ENCODE peak calls at places on chromosome 9, in seven cellular contexts. D is keratinocyte, M is cardiac muscle cell, J is uterus, N is thoracic aorta, E is coronary artery, X is colonic mucosa. P is an unnamed sample.

GRCh38 chr9:13705356-13705755 is 425.9 kb upstream of the MPDZ start:
- DNase-seq in D (no peak), M (peak), J (no peak), N (no peak), E (no peak), X (no peak), P (no peak)

GRCh38 chr9:5389109-5389732 is 48.5 kb downstream of the PLGRKT start:
- DNase-seq in D (peak), M (peak), J (no peak), N (no peak), E (no peak), X (no peak), P (peak)

GRCh38 chr9:90872835-90873294 is 71.2 kb downstream of the SYK start:
- DNase-seq in D (no peak), M (no peak), J (no peak), N (no peak), E (no peak), X (no peak), P (no peak)

GRCh38 chr9:114250235-114250568 is 72.7 kb upstream of the ORM1 start:
- DNase-seq in D (no peak), M (peak), J (peak), N (peak), E (peak), X (peak), P (no peak)

GRCh38 chr9:113941056-113941455 is 64.9 kb downstream of the ZNF618 start:
- DNase-seq in D (no peak), M (peak), J (no peak), N (no peak), E (no peak), X (no peak), P (no peak)

GRCh38 chr9:15961217-15961616 is 408.4 kb downstream of the CCDC171 start:
- DNase-seq in D (no peak), M (peak), J (no peak), N (no peak), E (no peak), X (no peak), P (no peak)

GRCh38 chr9:119709431-119709830 is 340.2 kb upstream of the BRINP1 start:
- DNase-seq in D (no peak), M (no peak), J (no peak), N (no peak), E (no peak), X (no peak), P (no peak)

GRCh38 chr9:87620727-87621322 is 105.1 kb upstream of the CTSL start:
- DNase-seq in D (no peak), M (no peak), J (no peak), N (no peak), E (peak), X (no peak), P (no peak)

DNA sequence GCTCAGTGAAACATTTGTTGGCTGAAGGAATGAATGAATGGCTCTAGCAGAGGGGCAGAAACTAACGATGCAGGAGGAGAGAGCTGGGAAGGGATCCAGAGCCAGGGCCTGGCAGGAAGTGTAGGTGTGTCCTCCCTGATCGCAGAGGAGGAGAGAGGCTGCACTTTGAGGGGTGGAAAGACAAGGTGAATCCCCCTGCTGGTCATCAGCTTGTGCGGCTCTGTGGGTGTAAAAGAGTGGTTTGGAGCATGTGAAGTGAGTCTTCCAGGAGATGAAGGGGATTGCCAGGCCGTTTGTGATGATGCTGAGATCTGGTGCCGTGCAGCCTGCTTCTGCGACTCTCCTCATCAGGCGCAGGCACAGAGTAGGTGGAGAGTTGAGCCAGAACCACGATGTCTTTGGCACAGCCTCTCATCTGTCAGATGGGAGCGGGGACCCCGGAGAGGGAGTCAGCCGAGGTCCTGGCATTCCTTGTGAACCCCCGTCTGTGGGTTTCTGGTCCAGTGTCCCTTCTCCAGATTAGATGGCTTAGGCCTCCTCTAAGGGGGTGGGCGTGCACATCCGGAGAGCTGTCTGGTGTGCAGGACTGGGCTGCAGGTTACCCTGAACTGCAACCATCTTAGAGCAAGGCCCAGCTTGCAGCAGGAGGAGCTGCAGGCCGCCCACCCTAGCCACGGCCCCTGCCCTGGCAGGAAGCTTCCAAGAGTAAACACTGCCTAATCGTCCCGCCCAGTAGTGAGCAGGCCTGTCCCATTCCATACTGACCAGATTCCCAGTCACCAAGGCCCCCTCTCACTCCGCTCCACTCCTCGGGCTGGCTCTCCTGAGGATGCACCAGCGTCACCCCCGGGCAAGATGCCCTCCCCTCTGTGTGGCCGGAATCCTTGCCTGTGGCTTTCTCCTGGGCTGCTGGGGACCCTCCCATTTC is at the start of gene ADAMTS13:
- DNase-seq in D (no peak), M (no peak), J (no peak), N (no peak), E (no peak), X (no peak), P (no peak)
- TF ChIP-seq CTCF in D (peak), M (peak), J (no peak), N (no peak), E (no peak), X (no peak), P (no peak)

DNA sequence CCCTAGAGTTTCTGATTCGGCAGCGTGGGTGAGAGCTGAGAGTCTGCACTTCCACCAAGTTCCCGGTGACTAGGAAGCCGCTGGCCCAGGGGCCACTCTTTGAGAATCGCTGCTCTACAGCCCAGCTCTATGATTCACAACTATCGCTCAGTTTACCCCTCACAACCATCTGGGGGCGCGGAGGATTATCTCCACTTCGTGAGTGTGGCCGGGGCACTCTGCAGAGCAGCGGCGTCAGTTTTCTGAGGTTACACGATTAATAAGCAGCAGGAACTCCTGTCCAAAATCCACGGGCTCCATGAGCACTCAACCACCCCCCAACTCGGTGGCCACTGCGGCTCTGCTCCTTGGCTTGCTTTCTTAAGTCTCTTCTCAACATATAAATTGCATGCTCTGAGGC is 19.3 kb downstream of the CORO2A start:
- DNase-seq in D (no peak), M (no peak), J (no peak), N (no peak), E (no peak), X (no peak), P (no peak)
- H3K27ac ChIP-seq in D (no peak), M (no peak), J (no peak), N (no peak), E (no peak), X (no peak), P (peak)

DNA sequence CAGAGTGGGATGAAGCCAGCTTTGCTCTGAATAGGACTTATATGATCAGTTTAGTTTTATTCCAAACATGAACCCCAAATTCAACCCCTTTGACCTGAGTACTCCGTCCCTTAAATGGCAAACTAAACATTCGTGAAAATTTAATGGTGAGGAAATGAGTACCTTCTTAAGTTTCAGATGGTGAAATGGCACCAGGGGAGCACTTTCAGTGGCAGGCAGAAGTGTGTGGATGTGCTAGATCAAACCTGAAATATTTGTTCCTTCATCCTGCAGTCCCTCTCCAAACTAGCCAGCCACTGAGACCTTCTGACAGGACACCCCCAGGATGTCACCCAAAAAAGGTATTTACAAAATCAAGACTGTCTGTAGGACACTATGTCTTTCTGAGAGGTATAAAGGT is 126.9 kb downstream of the TMC1 start:
- DNase-seq in D (no peak), M (no peak), J (no peak), N (no peak), E (no peak), X (no peak), P (no peak)
- TF ChIP-seq CTCF in D (no peak), M (no peak), J (no peak), N (no peak), E (no peak), X (no peak), P (no peak)

GRCh38 chr9:125203259-125203658 is 2.9 kb downstream of the RABEPK start:
- DNase-seq in D (no peak), M (no peak), J (no peak), N (no peak), E (no peak), X (no peak), P (no peak)
- H3K27ac ChIP-seq in D (no peak), M (no peak), J (no peak), N (no peak), E (no peak), X (no peak), P (no peak)

DNA sequence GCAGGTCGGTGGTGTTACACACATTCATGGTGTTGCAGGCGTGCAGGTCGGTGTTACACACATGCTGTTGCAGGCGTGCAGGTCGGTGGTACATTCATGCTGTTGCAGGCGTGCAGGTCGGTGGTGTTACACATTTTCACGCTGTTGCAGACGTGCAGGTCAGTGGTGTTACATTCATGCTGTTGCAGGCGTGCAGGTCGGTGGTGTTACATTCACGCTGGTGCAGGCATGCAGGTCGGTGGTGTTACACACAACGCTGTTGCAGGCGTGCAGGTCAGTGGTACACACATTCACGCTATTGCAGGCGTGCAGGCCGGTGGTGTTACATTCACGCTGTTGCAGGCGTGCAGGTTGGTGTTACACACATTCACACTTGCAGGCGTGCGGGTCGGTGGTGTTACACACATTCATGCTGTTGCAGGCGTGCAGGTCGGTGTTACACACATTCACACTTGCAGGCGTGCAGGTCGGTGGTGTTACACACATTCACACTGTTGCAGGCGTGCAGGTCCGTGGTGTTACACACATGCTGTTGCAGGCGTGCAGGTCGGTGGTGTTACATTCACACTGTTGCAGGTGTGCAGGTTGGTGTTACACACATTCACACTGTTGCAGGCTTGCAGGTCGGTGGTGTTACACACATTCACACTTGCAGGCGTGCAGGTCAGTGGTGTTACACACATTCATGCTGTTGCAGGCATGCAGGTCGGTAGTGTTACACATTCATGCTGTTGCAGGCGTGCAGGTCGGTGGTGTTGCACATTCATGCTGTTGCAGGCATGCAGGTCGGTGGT is 11.1 kb downstream of the DPP7 start:
- DNase-seq in D (no peak), M (no peak), J (no peak), N (no peak), E (peak), X (no peak), P (no peak)
- TF ChIP-seq CTCF in D (no peak), M (no peak), J (no peak), N (no peak), E (no peak), X (no peak), P (no peak)

GRCh38 chr9:106890621-106891020 is 27.7 kb downstream of the ZNF462 start:
- DNase-seq in D (no peak), M (peak), J (no peak), N (no peak), E (no peak), X (no peak), P (no peak)

GRCh38 chr9:106892632-106893031 is 29.7 kb downstream of the ZNF462 start:
- DNase-seq in D (peak), M (peak), J (peak), N (no peak), E (peak), X (no peak), P (peak)

GRCh38 chr9:106893088-106893487 is 30.1 kb downstream of the ZNF462 start:
- DNase-seq in D (no peak), M (peak), J (no peak), N (no peak), E (no peak), X (no peak), P (peak)

GRCh38 chr9:106888992-106889631 is 26.1 kb downstream of the ZNF462 start:
- DNase-seq in D (peak), M (no peak), J (no peak), N (no peak), E (no peak), X (no peak), P (peak)

GRCh38 chr9:106891286-106891685 is 28.3 kb downstream of the ZNF462 start:
- DNase-seq in D (no peak), M (no peak), J (no peak), N (no peak), E (no peak), X (no peak), P (no peak)
- H3K27ac ChIP-seq in D (no peak), M (no peak), J (no peak), N (no peak), E (no peak), X (no peak), P (no peak)

DNA sequence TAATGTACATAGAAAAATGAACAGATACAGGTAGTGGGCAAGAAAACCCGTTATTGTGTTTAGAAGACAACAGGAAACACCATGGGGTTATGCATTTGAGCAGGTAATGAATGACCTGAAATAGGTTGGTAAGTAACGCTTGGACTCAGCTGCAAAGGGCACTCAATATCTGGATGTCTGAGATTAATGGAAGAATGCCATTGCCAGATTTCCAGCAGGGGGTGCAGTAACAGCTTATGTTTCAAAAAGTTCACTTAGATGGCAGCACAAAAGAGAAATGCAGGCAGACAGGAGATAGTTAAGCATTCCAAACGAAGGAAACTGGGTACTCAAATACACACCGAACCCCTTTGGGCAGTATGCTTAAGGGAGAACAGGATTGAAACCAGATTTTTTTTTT is 285.5 kb upstream of the VLDLR start:
- DNase-seq in D (no peak), M (peak), J (no peak), N (no peak), E (no peak), X (no peak), P (no peak)
- TF ChIP-seq CTCF in D (peak), M (peak), J (no peak), N (no peak), E (no peak), X (no peak), P (no peak)